ENCODE peak calls at places on chromosomes 2 and 18, in six cellular contexts. C is A549, A is neural progenitor cell, Q is IMR-90, J is body of pancreas, R is heart right ventricle. G is an unnamed sample. For H3K4me1 and H3K9me3, the result is how much of the 10 kb centered on the place peaks cover.

GRCh38 chr2:144402282-144402681 is 117.6 kb downstream of the ZEB2 start:
- DNase-seq in C (no peak), A (no peak), R (no peak), J (no peak), Q (peak), G (no peak)

GRCh38 chr2:239302083-239302807 is 98.6 kb downstream of the HDAC4 start:
- DNase-seq in R (no peak), Q (no peak), C (no peak), J (peak), A (no peak), G (peak)

GRCh38 chr2:170798996-170799395 is 17.7 kb upstream of the GAD1 start:
- DNase-seq in J (no peak), C (no peak), Q (no peak), A (no peak), R (no peak), G (no peak)

GRCh38 chr2:239245872-239246701 is 154.7 kb downstream of the HDAC4 start:
- DNase-seq in R (no peak), A (no peak), Q (no peak), J (peak), C (no peak), G (peak)

GRCh38 chr18:41967680-41968079 is 12.6 kb downstream of the PIK3C3 start:
- DNase-seq in C (no peak), A (no peak), Q (no peak), J (no peak), R (no peak), G (no peak)

GRCh38 chr2:25184254-25184653 is 15.9 kb upstream of the POMC start:
- DNase-seq in Q (no peak), R (no peak), J (peak), A (no peak), C (no peak), G (no peak)

GRCh38 chr2:10009811-10010781 is 33.3 kb upstream of the KLF11 start:
- DNase-seq in R (peak), Q (peak), A (no peak), J (peak), C (no peak), G (peak)

GRCh38 chr2:62817348-62817747 is 111.8 kb downstream of the EHBP1 start:
- DNase-seq in Q (no peak), A (no peak), J (no peak), R (no peak), C (no peak), G (no peak)

GRCh38 chr2:40448476-40449079 is 3.3 kb downstream of the SLC8A1 start:
- DNase-seq in Q (peak), A (peak), R (no peak), C (peak), J (no peak), G (no peak)

GRCh38 chr2:76713312-76713711 is 808.9 kb downstream of the LRRTM4 start:
- DNase-seq in A (no peak), Q (no peak), R (no peak), J (no peak), C (no peak), G (no peak)

GRCh38 chr18:26863122-26863879 is 2.2 kb downstream of the AQP4 start:
- DNase-seq in R (peak), C (peak), A (peak), Q (no peak), J (peak), G (peak)

GRCh38 chr18:42348722-42349121 is 393.7 kb downstream of the PIK3C3 start:
- DNase-seq in C (no peak), J (no peak), A (no peak), R (no peak), Q (no peak), G (no peak)

GRCh38 chr2:113174369-113174735 is 581 bp downstream of the PSD4 start:
- DNase-seq in A (no peak), C (no peak), Q (no peak), R (no peak), J (no peak), G (no peak)

GRCh38 chr2:137172162-137172561 is 406.8 kb downstream of the THSD7B start:
- DNase-seq in A (no peak), R (no peak), Q (no peak), J (no peak), C (no peak), G (no peak)

GRCh38 chr2:80256396-80257167 is 48.0 kb downstream of the LRRTM1 start:
- DNase-seq in R (no peak), Q (peak), A (peak), J (no peak), C (peak), G (no peak)

GRCh38 chr2:149650006-149650405 is 62.4 kb upstream of the MMADHC start:
- DNase-seq in C (no peak), Q (peak), R (no peak), A (no peak), J (no peak), G (no peak)

GRCh38 chr2:240355001-240355891 is 80.2 kb upstream of the GPC1 start:
- DNase-seq in J (no peak), A (no peak), R (no peak), C (no peak), Q (peak), G (no peak)

GRCh38 chr2:172704072-172704936 is 31.3 kb upstream of the RAPGEF4 start:
- DNase-seq in C (peak), A (peak), R (no peak), Q (peak), J (peak), G (no peak)

GRCh38 chr2:111946294-111947114 is 48.1 kb downstream of the MERTK start:
- DNase-seq in J (peak), A (no peak), C (peak), Q (peak), R (peak), G (peak)

GRCh38 chr2:135863231-135863630 is 13.0 kb downstream of the MCM6 start:
- DNase-seq in R (no peak), C (no peak), A (no peak), Q (no peak), J (no peak), G (no peak)

GRCh38 chr18:40485318-40485717 is 1469.7 kb upstream of the PIK3C3 start:
- DNase-seq in C (no peak), Q (peak), R (no peak), A (no peak), J (no peak), G (no peak)

GRCh38 chr2:50148632-50149031 is 883.3 kb downstream of the NRXN1 start:
- DNase-seq in J (no peak), A (peak), C (no peak), R (no peak), Q (no peak), G (no peak)

GRCh38 chr2:50143822-50144575 is 887.9 kb downstream of the NRXN1 start:
- DNase-seq in C (peak), Q (no peak), R (peak), J (peak), A (peak), G (no peak)
- TF ChIP-seq CTCF in C (peak), Q (peak), R (peak), J (peak), A (peak), G (no peak)

DNA sequence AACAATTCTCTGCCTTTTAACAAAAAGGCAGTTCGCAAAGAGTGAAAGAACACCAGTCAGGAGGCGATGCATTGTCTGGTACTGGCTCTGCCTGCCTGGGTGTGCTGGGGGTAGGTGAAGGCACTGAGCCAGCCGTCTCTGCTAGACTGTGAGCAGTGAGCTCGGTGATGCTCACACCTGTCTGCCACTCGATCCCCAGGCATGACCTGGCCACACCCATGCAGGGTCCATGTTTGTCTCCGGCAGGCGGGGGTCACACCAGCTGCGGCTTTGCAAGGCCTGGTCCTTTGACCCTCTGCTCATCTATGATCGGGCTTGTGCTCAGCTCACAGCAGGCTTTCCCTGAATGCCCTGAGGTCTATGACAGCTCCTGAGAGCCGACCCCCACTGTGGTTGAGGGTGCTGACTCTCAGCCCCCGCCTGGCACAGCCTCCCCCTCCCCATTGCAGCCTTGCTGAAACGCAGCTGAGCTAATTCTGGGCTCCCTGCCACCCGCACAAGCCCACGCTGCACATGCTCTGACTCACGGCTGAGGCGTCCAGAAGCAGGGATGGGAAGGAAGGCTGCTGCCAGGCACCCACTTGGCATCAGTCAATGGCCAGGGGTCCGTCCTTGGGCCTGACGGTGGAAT is 23.7 kb downstream of the CRACDL start:
- DNase-seq in A (no peak), Q (peak), R (peak), C (peak), J (peak), G (no peak)
- H3K4me1 ChIP-seq in A (under half), Q (under half), R (under half), C (half or more), J (half or more), G (under half)

GRCh38 chr2:89767581-89768435 is 1076.3 kb downstream of the RPIA start:
- DNase-seq in Q (no peak), J (no peak), A (no peak), C (no peak), R (peak), G (no peak)

GRCh38 chr2:89763254-89763580 is 1071.7 kb downstream of the RPIA start:
- DNase-seq in J (no peak), Q (no peak), R (no peak), C (peak), A (no peak), G (no peak)

DNA sequence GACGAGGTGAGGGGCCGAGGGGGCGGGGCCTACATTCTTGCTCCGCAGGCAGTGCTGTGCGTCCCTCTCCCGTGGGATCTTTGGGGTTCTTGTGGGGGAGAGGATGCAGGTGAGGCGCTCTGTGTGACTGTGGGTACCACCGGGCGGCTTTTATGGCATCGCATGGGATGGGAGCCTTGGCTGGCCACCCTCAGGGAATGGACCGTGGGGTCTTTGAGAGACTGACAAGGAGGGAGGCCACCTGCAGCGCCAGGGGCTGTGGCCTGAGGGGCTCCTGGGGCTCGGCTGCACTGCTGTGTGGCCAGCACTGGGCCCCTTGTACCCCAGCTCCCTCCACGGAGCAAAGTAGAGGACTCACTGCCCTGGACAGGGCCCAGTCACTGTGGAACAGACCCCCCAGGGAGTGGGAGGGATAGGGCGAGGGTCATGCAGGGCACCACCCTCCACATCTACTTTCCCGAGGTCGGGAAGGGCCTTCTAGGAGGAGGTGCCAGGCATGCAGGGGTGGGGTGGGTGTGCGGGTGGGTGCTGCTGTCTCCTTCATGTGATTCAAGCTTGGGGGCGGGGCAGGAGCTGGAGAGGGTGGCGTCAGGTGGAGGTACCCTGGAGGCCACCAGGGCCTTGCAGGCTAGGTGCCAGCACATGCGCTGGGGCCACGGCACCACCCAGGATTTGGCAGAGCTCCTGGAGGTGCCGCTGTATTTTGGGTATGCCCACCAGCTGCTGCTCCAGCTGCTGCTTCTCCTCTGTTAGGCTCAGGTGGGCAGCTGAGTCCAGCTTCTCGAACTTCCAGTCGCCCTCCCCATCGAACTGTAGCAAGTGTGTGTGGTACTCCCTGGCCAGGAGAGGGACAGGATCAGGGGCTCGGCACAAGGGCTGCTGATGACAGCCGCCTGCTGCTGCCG is 1072.4 kb downstream of the RPIA start:
- DNase-seq in Q (no peak), C (no peak), J (no peak), A (no peak), R (no peak), G (peak)
- H3K9me3 ChIP-seq in Q (under half), C (under half), J (under half), A (half or more), R (under half), G (under half)

GRCh38 chr18:2994603-2995432 is 18.1 kb downstream of the LPIN2 start:
- DNase-seq in A (no peak), Q (no peak), J (peak), C (no peak), R (no peak), G (no peak)
- TF ChIP-seq CTCF in A (peak), Q (peak), J (peak), C (peak), R (peak), G (no peak)

DNA sequence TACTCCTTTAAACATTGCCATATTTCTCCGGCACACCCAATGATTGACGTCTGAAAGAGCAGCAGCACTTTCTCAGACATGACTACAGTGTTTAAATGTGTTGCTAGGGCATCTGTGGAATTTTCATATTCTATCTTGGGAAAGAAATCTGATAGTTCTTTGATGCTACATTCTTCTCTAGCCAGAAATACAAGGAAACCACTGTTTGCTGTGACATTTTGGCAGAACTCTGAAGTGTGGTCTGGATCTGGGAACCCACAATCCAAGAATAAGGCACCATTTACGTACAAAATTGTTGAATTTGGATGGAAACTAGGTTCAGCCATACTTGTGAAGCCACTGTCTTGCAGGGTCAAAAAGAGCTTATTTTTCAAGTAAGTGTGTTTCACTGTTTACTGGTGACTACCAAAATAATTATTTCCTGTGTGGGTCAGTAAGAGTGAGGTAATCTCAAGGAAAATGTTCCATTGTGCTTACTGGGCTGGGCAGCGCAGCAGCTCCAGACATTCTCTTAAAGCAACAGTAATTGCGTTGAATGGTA is 21.3 kb upstream of the CD28 start:
- DNase-seq in J (no peak), A (no peak), R (peak), Q (peak), C (no peak), G (no peak)
- H3K4me1 ChIP-seq in J (under half), A (under half), R (half or more), Q (under half), C (under half), G (under half)

G was measured in mucosa of descending colon.